ENCODE peak calls at places on chromosome 16, in ten cellular contexts. B, T, X, G, P, L, K, W, D and Q are unnamed samples.
A peak's percentile ranks its signal among the peaks of the same experiment; 100 is the strongest.

GRCh38 chr16:77289331-77289809 is 90.2 kb downstream of the SYCE1L start:
- DNase-seq in B (peak; percentile 93), T (peak; percentile 93), X (peak; percentile 70), G (no peak), P (no peak), L (no peak), K (no peak), W (peak; percentile 15), D (no peak), Q (no peak)

GRCh38 chr16:72537684-72538083 is 365.7 kb upstream of the PMFBP1 start:
- DNase-seq in B (peak; percentile 78), T (peak; percentile 71), X (peak; percentile 40), G (no peak), P (no peak), L (no peak), K (no peak), W (peak; percentile 23), D (no peak), Q (no peak)

GRCh38 chr16:79437764-79438728 is 162.5 kb downstream of the MAF start:
- DNase-seq in B (peak; percentile 6), T (peak; percentile 0), X (peak; percentile 4), G (no peak), P (no peak), L (no peak), K (no peak), W (peak; percentile 34), D (no peak), Q (no peak)

GRCh38 chr16:56950881-56951771 is 10.6 kb upstream of the CETP start:
- DNase-seq in B (peak; percentile 32), T (no peak), X (peak; percentile 54), G (peak; percentile 85), P (peak; percentile 37), L (no peak), K (peak; percentile 56), W (peak; percentile 82), D (peak; percentile 41), Q (no peak)

GRCh38 chr16:10277597-10277996 is 95.4 kb upstream of the GRIN2A start:
- DNase-seq in B (no peak), T (no peak), X (no peak), G (no peak), P (no peak), L (no peak), K (no peak), W (no peak), D (no peak), Q (no peak)

GRCh38 chr16:4360538-4361021 is 9.5 kb upstream of the PAM16 start:
- DNase-seq in B (no peak), T (no peak), X (no peak), G (no peak), P (no peak), L (no peak), K (no peak), W (peak; percentile 81), D (no peak), Q (no peak)

GRCh38 chr16:931171-931570 is 39.6 kb downstream of the LMF1 start:
- DNase-seq in B (no peak), T (no peak), X (no peak), G (no peak), P (no peak), L (no peak), K (no peak), W (no peak), D (no peak), Q (no peak)

GRCh38 chr16:11624645-11625607 is 38.2 kb upstream of the LITAF start:
- DNase-seq in B (no peak), T (no peak), X (no peak), G (no peak), P (no peak), L (no peak), K (no peak), W (no peak), D (no peak), Q (no peak)

GRCh38 chr16:85395207-85395912 is 217.8 kb upstream of the GSE1 start:
- DNase-seq in B (peak; percentile 99), T (peak; percentile 97), X (peak; percentile 95), G (peak; percentile 71), P (peak; percentile 77), L (peak; percentile 92), K (no peak), W (peak; percentile 94), D (peak; percentile 41), Q (peak; percentile 91)

GRCh38 chr16:81553080-81553813 is 108.6 kb downstream of the CMIP start:
- DNase-seq in B (peak; percentile 71), T (peak; percentile 59), X (no peak), G (peak; percentile 58), P (no peak), L (no peak), K (no peak), W (peak; percentile 48), D (no peak), Q (no peak)

GRCh38 chr16:68085259-68086071 is at the start of gene NFATC3:
- DNase-seq in B (peak; percentile 94), T (peak; percentile 42), X (peak; percentile 96), G (peak; percentile 100), P (peak; percentile 98), L (peak; percentile 86), K (peak; percentile 99), W (peak; percentile 97), D (peak; percentile 94), Q (peak; percentile 61)

GRCh38 chr16:71358464-71359031 is at the start of gene CALB2:
- DNase-seq in B (peak; percentile 28), T (no peak), X (peak; percentile 24), G (peak; percentile 86), P (peak; percentile 50), L (no peak), K (peak; percentile 58), W (peak; percentile 91), D (peak; percentile 73), Q (no peak)

GRCh38 chr16:85240982-85241924 is 129.0 kb upstream of the CIBAR2 start:
- DNase-seq in B (no peak), T (no peak), X (no peak), G (no peak), P (no peak), L (no peak), K (no peak), W (no peak), D (no peak), Q (no peak)

GRCh38 chr16:27505297-27506236 is 44.1 kb downstream of the GTF3C1 start:
- DNase-seq in B (no peak), T (no peak), X (no peak), G (no peak), P (no peak), L (no peak), K (no peak), W (no peak), D (no peak), Q (no peak)

GRCh38 chr16:30430428-30430970 is 669 bp upstream of the DCTPP1 start:
- DNase-seq in B (no peak), T (no peak), X (no peak), G (no peak), P (no peak), L (no peak), K (no peak), W (peak; percentile 66), D (no peak), Q (no peak)
- H3K4me3 ChIP-seq in B (peak overlapping the region; percentile 91), T (peak overlapping the region; percentile 80), X (peak overlapping the region; percentile 74), G (peak overlapping the region; percentile 98), P (no peak overlapping the region), L (peak overlapping the region; percentile 17), K (no peak overlapping the region), W (peak overlapping the region; percentile 82), D (peak overlapping the region; percentile 78), Q (peak overlapping the region; percentile 25)

DNA sequence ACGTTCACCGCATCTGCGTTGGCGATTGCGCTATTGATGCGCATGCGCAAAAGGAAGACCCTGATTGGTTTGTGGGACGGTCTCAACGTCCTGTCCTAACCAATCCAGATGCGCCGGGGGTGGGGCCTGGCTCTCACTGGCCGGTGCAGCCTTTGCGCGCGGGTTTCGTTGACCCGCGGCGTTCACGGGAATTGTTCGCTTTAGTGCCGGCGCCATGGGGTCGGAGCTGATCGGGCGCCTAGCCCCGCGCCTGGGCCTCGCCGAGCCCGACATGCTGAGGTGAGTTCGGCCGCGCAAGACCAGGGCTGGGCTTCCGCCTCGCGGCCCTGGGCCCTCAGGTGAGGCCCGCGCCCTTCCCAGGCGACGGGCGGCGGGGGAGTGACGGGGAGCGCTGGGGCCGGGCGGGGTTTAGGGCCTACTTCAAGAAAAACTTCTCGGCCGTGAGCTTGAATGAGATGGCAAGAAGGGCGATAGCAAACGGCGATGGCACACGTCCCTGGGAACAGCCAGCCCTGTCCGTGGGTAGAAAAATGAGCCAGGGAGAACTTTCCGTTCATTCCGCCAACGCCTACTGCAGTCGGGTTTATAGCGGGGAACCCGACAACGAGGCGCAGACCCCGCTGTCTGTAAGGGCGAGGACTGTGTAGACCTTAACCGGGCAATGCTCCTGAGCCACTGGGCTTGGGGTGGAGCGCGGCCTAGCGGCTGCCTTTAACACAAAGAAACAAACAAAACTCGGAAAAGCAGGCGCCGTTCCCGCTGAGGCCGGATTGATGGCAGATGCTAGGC is at the start of gene ORC6:
- DNase-seq in B (peak; percentile 93), T (peak; percentile 87), X (peak; percentile 98), G (peak; percentile 99), P (peak; percentile 99), L (peak; percentile 91), K (peak; percentile 98), W (peak; percentile 96), D (peak; percentile 99), Q (no peak)
- TF ChIP-seq CTCF in B (peak; percentile 55), T (peak; percentile 37), X (peak; percentile 78), G (peak; percentile 49), P (no peak), L (peak; percentile 41), K (peak; percentile 45), W (peak; percentile 63), D (no peak), Q (peak; percentile 71)

GRCh38 chr16:50324345-50324744 is 44.4 kb downstream of the BRD7 start:
- DNase-seq in B (no peak), T (no peak), X (no peak), G (peak; percentile 44), P (no peak), L (no peak), K (no peak), W (no peak), D (no peak), Q (no peak)
- H3K36me3 ChIP-seq in B (peaks cover 5% of the 10 kb centered on the region), T (peaks cover 36% of the 10 kb centered on the region), X (peaks cover 30% of the 10 kb centered on the region), G (peaks cover 99% of the 10 kb centered on the region), P (peaks cover 29% of the 10 kb centered on the region), L (peaks cover 49% of the 10 kb centered on the region), K (peaks cover 25% of the 10 kb centered on the region), W (peaks cover 91% of the 10 kb centered on the region), D (peaks cover 4% of the 10 kb centered on the region), Q (peaks cover 6% of the 10 kb centered on the region)

GRCh38 chr16:23353440-23353839 is 51.3 kb downstream of the SCNN1B start:
- DNase-seq in B (no peak), T (no peak), X (no peak), G (peak; percentile 11), P (no peak), L (no peak), K (no peak), W (no peak), D (no peak), Q (no peak)

GRCh38 chr16:23348579-23349469 is 46.7 kb downstream of the SCNN1B start:
- DNase-seq in B (no peak), T (no peak), X (no peak), G (no peak), P (no peak), L (no peak), K (no peak), W (no peak), D (no peak), Q (no peak)

GRCh38 chr16:23355106-23355670 is 53.1 kb downstream of the SCNN1B start:
- DNase-seq in B (no peak), T (no peak), X (no peak), G (peak; percentile 51), P (no peak), L (no peak), K (no peak), W (no peak), D (no peak), Q (no peak)

GRCh38 chr16:23354246-23354645 is 52.1 kb downstream of the SCNN1B start:
- DNase-seq in B (no peak), T (no peak), X (no peak), G (peak; percentile 49), P (no peak), L (no peak), K (no peak), W (no peak), D (no peak), Q (no peak)

GRCh38 chr16:23351360-23351759 is 49.3 kb downstream of the SCNN1B start:
- DNase-seq in B (no peak), T (no peak), X (no peak), G (peak; percentile 25), P (no peak), L (no peak), K (no peak), W (no peak), D (no peak), Q (no peak)
- H3K4me3 ChIP-seq in B (no peak overlapping the region), T (no peak overlapping the region), X (no peak overlapping the region), G (no peak overlapping the region), P (no peak overlapping the region), L (no peak overlapping the region), K (no peak overlapping the region), W (no peak overlapping the region), D (no peak overlapping the region), Q (no peak overlapping the region)